ENCODE peak calls at places on chromosomes 16 and 17, in four cellular contexts. Q is IMR-90, H is tibial nerve, J is psoas muscle. D is an unnamed sample.

GRCh38 chr17:67491009-67491677 is 114.1 kb downstream of the PITPNC1 start:
- DNase-seq in H (peak; percentile 80), Q (peak; percentile 98), J (peak; percentile 97), D (peak; percentile 89)

GRCh38 chr17:40530988-40531971 is 29.9 kb upstream of the TNS4 start:
- DNase-seq in H (no peak), J (no peak), Q (no peak), D (no peak)

GRCh38 chr17:32723310-32723955 is 153.5 kb downstream of the MYO1D start:
- DNase-seq in J (no peak), Q (peak; percentile 7), H (no peak), D (no peak)

GRCh38 chr17:81119223-81120148 is 45.8 kb upstream of the PVALEF start:
- DNase-seq in J (peak; percentile 86), H (peak; percentile 73), Q (peak; percentile 92), D (no peak)

GRCh38 chr17:80961516-80961915 is 30.1 kb upstream of the CHMP6 start:
- DNase-seq in H (no peak), Q (no peak), J (peak; percentile 73), D (no peak)

GRCh38 chr17:17363638-17364337 is 60.6 kb downstream of the NT5M start:
- DNase-seq in H (no peak), Q (no peak), J (peak; percentile 49), D (no peak)

GRCh38 chr16:4407543-4408322 is 8.7 kb downstream of the CORO7 start:
- DNase-seq in J (peak; percentile 60), Q (peak; percentile 82), H (no peak), D (no peak)

GRCh38 chr17:72118588-72119279 is 2.1 kb upstream of the SOX9 start:
- DNase-seq in Q (peak; percentile 88), J (peak; percentile 70), H (peak; percentile 61), D (peak; percentile 43)

GRCh38 chr17:82275326-82275725 is 1.8 kb upstream of the CSNK1D start:
- DNase-seq in H (no peak), J (no peak), Q (no peak), D (no peak)

DNA sequence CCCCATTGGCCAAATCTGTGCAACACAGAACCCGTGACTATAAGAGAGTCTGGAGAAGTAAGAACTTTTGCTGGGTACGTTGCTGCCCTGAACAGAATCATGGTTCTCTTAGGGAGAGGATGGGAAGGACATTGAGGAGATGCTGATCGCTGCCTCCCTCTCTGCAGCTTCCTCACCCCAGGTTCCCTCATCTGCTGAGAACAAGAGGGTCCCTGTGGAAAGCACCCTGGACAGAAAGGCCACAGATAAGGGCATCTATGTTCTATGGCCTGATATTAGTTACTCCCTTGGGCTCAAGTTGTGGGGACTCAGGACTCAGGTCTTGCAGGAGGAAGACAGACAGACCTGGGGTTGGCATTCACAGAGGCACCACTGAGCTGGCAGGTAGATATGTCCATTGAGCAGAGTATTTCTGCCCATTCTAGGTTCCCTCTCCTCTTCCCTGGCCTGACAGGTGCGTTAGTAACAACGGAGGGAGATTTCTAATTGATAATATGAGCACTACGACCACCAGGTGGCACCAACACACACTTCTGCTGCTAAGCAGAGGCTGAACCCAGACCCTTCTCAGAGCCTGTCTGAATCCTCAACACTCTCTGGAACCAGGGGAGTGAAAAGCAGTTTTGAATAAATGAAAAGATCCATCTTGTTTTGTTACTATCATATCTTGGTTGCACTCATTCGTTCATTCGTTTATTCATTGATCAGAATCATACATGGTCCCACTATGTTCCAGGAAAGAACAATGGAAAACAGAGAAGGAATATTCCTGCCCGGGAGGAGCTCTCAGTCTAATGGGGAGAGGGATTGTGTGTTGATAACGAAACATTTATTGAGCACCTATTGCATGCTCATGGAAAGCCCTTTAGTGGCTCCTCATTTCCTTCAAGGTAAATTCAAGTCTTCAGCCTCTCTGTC is 56.4 kb downstream of the SLC6A2 start:
- DNase-seq in Q (peak; percentile 45), H (peak; percentile 84), J (peak; percentile 77), D (peak; percentile 57)
- H3K4me1 ChIP-seq in Q (no peaks in the 10 kb centered on the region), H (no peaks in the 10 kb centered on the region), J (no peaks in the 10 kb centered on the region), D (no peaks in the 10 kb centered on the region)

GRCh38 chr16:314351-314750 is 31.4 kb downstream of the PDIA2 start:
- DNase-seq in Q (no peak), H (no peak), J (no peak), D (no peak)
- H3K36me3 ChIP-seq in Q (peaks cover 41% of the 10 kb centered on the region), H (peaks cover 65% of the 10 kb centered on the region), J (peaks cover 46% of the 10 kb centered on the region), D (peaks cover 19% of the 10 kb centered on the region)

DNA sequence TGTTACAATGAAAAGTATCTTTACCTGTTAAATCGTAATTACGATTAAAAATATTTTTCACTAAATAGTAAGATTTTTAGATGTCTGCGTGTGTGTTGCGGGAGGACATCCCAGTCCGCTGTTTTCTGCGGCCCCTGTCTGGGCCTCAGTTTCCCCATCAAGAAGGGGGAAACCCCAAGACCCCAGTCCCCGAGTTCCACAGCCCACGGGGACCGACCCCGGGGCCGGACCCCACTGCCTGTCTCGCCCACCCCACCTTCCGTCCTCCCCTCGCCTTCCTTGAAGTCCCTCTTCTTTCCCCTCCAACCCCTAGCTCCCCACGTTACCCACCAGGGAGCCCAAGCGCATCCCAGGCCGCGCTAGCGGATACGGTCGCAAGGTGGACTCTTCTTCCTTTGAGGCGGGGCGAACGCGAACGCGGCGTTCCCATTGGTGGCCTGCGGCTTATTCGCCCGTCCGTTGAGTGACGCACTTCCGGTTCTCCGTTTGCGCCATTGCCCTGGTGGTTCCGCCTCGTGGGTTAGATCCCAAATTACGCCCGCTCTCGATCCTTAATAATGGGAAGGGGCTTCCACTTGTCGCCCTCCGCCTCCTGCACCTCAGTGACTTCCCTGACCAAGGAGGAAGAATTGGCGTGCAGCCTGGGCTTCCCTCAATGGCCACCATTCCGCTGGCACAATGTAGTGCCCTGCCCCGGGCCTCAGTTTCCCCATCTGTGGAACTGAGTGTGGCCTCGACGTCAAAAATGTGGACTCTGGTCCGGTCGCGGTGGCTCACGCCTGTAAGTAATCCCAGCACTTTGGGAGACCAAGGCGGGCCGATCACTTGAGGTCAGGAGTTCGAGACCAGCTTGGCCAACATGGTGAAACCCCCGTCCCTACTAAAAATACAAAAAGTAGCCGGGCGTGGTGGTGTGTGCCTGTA is at the start of gene NSMCE1:
- DNase-seq in J (peak; percentile 99), H (peak; percentile 98), Q (peak; percentile 96), D (peak; percentile 97)
- TF ChIP-seq CTCF in J (peak; percentile 24), H (no peak), Q (peak; percentile 19), D (peak; percentile 32)

GRCh38 chr17:57880086-57880456 is 30.2 kb upstream of the MRPS23 start:
- DNase-seq in J (no peak), Q (no peak), H (no peak), D (no peak)

GRCh38 chr17:57877803-57878202 is 28.0 kb upstream of the MRPS23 start:
- DNase-seq in H (no peak), J (no peak), Q (no peak), D (no peak)

GRCh38 chr17:57881783-57882291 is 32.0 kb upstream of the MRPS23 start:
- DNase-seq in Q (no peak), J (peak; percentile 72), H (no peak), D (no peak)

GRCh38 chr17:57879437-57880085 is 29.7 kb upstream of the MRPS23 start:
- DNase-seq in H (no peak), J (peak; percentile 85), Q (no peak), D (no peak)

DNA sequence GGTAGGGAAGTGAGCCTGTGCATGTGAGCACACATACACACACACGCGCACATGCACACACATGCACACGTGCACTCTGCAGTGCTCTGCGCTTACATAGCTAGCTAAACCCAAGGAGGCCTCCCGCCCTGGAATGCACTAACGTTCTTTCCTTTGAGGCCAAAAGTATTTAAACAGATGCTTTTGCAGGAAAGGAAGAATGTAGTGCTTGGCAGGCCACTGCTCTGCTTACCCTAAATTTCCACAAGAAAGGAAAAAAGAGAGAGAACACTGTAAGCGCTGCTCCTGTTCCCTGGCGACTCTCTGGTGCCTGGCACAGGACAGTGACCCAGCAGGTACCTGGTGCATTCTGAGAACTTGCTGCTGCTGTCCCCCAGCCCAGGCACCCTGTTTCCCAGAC is 31.3 kb upstream of the MRPS23 start:
- DNase-seq in H (no peak), Q (peak; percentile 89), J (no peak), D (no peak)
- H3K4me1 ChIP-seq in H (no peaks in the 10 kb centered on the region), Q (peaks cover 46% of the 10 kb centered on the region), J (peaks cover 52% of the 10 kb centered on the region), D (peaks cover 3% of the 10 kb centered on the region)